ENCODE peak calls at places on chromosomes 6 and 20, in five cellular contexts. G is left lung, W is MCF 10A, P is esophagus muscularis mucosa, H is GM23338. Z is an unnamed sample.

GRCh38 chr20:60113771-60114170 is 155.5 kb downstream of the CDH26 start:
- DNase-seq in W (no peak), P (no peak), H (no peak), G (no peak), Z (no peak)

GRCh38 chr20:49809803-49810359 is 2.7 kb upstream of the SLC9A8 start:
- DNase-seq in H (no peak), W (no peak), G (no peak), P (no peak), Z (no peak)

GRCh38 chr6:41039060-41039998 is at the start of gene UNC5CL:
- DNase-seq in P (no peak), G (peak), W (peak), H (peak), Z (no peak)

GRCh38 chr6:167140589-167141474 is 16.9 kb downstream of the GPR31 start:
- DNase-seq in W (no peak), H (peak), G (no peak), P (no peak), Z (no peak)

GRCh38 chr20:14637441-14637840 is 300.0 kb upstream of the FLRT3 start:
- DNase-seq in H (no peak), G (no peak), W (no peak), P (no peak), Z (no peak)

GRCh38 chr20:44183282-44183681 is 3.7 kb downstream of the JPH2 start:
- DNase-seq in W (no peak), G (no peak), P (no peak), H (no peak), Z (no peak)

GRCh38 chr6:33490621-33491020 is 36.2 kb downstream of the ZBTB9 start:
- DNase-seq in H (peak), P (no peak), G (no peak), W (no peak), Z (no peak)

GRCh38 chr6:63730311-63730710 is 94.7 kb downstream of the PHF3 start:
- DNase-seq in H (no peak), G (no peak), W (no peak), P (no peak), Z (no peak)

GRCh38 chr6:29617782-29618557 is 15.0 kb downstream of the GABBR1 start:
- DNase-seq in W (no peak), G (no peak), P (no peak), H (peak), Z (no peak)

GRCh38 chr6:138346302-138347195 is 31.2 kb upstream of the SMIM28 start:
- DNase-seq in P (no peak), G (no peak), H (peak), W (no peak), Z (no peak)

GRCh38 chr6:42251500-42251899 is 33.8 kb upstream of the MRPS10 start:
- DNase-seq in P (no peak), W (no peak), H (no peak), G (no peak), Z (no peak)

GRCh38 chr6:138250513-138251247 is 32.4 kb upstream of the PBOV1 start:
- DNase-seq in W (peak), H (no peak), P (no peak), G (peak), Z (no peak)

GRCh38 chr6:70375166-70375565 is 38.1 kb upstream of the FAM135A start:
- DNase-seq in G (no peak), W (peak), H (no peak), P (no peak), Z (no peak)

GRCh38 chr20:38311100-38311499 is 7.1 kb downstream of the BPI start:
- DNase-seq in P (no peak), G (no peak), H (no peak), W (no peak), Z (no peak)

GRCh38 chr6:33147807-33148666 is 44.2 kb downstream of the COL11A2 start:
- DNase-seq in H (peak), G (no peak), W (peak), P (no peak), Z (no peak)

GRCh38 chr6:149899486-149899885 is 1.6 kb upstream of the RAET1E start:
- DNase-seq in W (no peak), P (no peak), G (no peak), H (no peak), Z (no peak)

GRCh38 chr6:14232889-14233288 is 115.3 kb downstream of the CD83 start:
- DNase-seq in P (no peak), H (no peak), G (no peak), W (no peak), Z (no peak)

GRCh38 chr6:133248241-133249001 is 7.3 kb downstream of the EYA4 start:
- DNase-seq in W (peak), G (no peak), H (no peak), P (no peak), Z (no peak)

GRCh38 chr6:104941694-104942177 is 15.2 kb upstream of the LIN28B start:
- DNase-seq in P (no peak), W (no peak), G (no peak), H (peak), Z (no peak)

GRCh38 chr6:3405679-3406078 is 51.2 kb downstream of the SLC22A23 start:
- DNase-seq in W (peak), G (no peak), P (no peak), H (no peak), Z (no peak)

GRCh38 chr6:170462366-170463020 is 90.6 kb downstream of the PSMB1 start:
- DNase-seq in P (no peak), H (no peak), G (no peak), W (no peak), Z (no peak)

GRCh38 chr20:10654630-10655029 is 19.2 kb downstream of the JAG1 start:
- DNase-seq in G (no peak), W (peak), H (peak), P (no peak), Z (no peak)

GRCh38 chr6:23656257-23656731 is 469.7 kb upstream of the NRSN1 start:
- DNase-seq in P (no peak), G (no peak), W (no peak), H (peak), Z (no peak)

DNA sequence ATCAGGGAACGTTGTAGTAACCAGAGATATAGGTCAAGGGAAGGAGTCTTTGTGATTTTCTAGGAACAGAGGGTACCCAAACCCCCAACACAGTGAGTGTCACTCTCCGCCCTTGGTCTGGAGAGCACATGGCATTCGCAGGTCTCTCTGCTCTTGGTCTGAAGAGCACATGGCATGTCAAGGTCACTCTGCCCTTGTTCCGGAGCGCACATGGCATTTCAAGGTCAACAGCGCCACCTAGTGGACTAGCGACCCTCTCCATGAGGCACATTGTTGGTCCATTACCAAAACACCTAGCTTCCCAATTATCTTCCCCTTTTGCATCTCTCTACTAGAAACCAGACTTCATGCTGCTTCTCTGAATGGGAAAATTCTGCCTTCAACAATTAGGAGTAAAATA is 260.0 kb downstream of the C6orf118 start:
- DNase-seq in P (no peak), H (peak), W (peak), G (no peak), Z (no peak)
- TF ChIP-seq CTCF in P (peak), H (peak), W (peak), G (no peak), Z (no peak)

GRCh38 chr6:142844065-142844755 is 100.8 kb downstream of the HIVEP2 start:
- DNase-seq in H (no peak), W (no peak), P (no peak), G (no peak), Z (no peak)

GRCh38 chr6:142845143-142845571 is 99.8 kb downstream of the HIVEP2 start:
- DNase-seq in P (no peak), H (no peak), W (no peak), G (no peak), Z (no peak)

GRCh38 chr6:142846883-142847287 is 98.1 kb downstream of the HIVEP2 start:
- DNase-seq in W (peak), G (no peak), H (no peak), P (no peak), Z (no peak)

GRCh38 chr6:142846459-142846831 is 98.5 kb downstream of the HIVEP2 start:
- DNase-seq in P (no peak), H (no peak), G (no peak), W (peak), Z (no peak)

GRCh38 chr6:142845624-142846458 is 99.1 kb downstream of the HIVEP2 start:
- DNase-seq in W (peak), P (no peak), H (peak), G (peak), Z (no peak)
- TF ChIP-seq CTCF in W (no peak), P (no peak), H (no peak), G (no peak), Z (no peak)

GRCh38 chr20:57465943-57466342 is 59.0 kb downstream of the CTCFL start:
- DNase-seq in W (no peak), G (peak), H (no peak), P (no peak), Z (no peak)
- TF ChIP-seq CTCF in W (peak), G (no peak), H (peak), P (no peak), Z (no peak)

GRCh38 chr6:107655245-107655644 is 165.3 kb downstream of the SOBP start:
- DNase-seq in G (no peak), W (no peak), H (peak), P (no peak), Z (no peak)
- TF ChIP-seq CTCF in G (no peak), W (no peak), H (peak), P (peak), Z (no peak)

GRCh38 chr6:166032366-166033171 is 135.1 kb downstream of the TBXT start:
- DNase-seq in P (no peak), H (peak), W (peak), G (no peak), Z (no peak)
- TF ChIP-seq CTCF in P (peak), H (peak), W (peak), G (no peak), Z (no peak)

GRCh38 chr6:47073125-47074110 is 31.3 kb upstream of the ADGRF1 start:
- DNase-seq in P (no peak), G (no peak), H (peak), W (peak), Z (no peak)
- TF ChIP-seq CTCF in P (peak), G (no peak), H (peak), W (peak), Z (no peak)

GRCh38 chr6:101395345-101395744 is 1.8 kb downstream of the GRIK2 start:
- DNase-seq in H (no peak), G (no peak), P (no peak), W (peak), Z (no peak)
- TF ChIP-seq CTCF in H (peak), G (no peak), P (no peak), W (peak), Z (no peak)

GRCh38 chr6:157982297-157982579 is 575 bp downstream of the SYNJ2 start:
- DNase-seq in W (peak), H (peak), P (no peak), G (no peak), Z (peak)
- TF ChIP-seq CTCF in W (no peak), H (no peak), P (no peak), G (no peak), Z (no peak)

Z was measured in natural killer cell.